ENCODE peak calls at places on chromosomes 16 and 17, in four cellular contexts. One of them, this sample, is unnamed.

GRCh38 chr17:21452377-21453143 is 76.4 kb downstream of the KCNJ12 start:
- DNase-seq in brain microvascular endothelial cell: peak; percentile 59
- DNase-seq in kidney epithelial cell: peak; percentile 28
- DNase-seq in fibroblast of lung: peak; percentile 86
- DNase-seq in this sample: peak; percentile 59

GRCh38 chr16:72858611-72859493 is 189.1 kb downstream of the ZFHX3 start:
- DNase-seq in fibroblast of lung: peak; percentile 70
- DNase-seq in kidney epithelial cell: no peak
- DNase-seq in brain microvascular endothelial cell: peak; percentile 68
- DNase-seq in this sample: no peak

GRCh38 chr17:1645207-1646171 is at the start of gene SCARF1:
- DNase-seq in kidney epithelial cell: no peak
- DNase-seq in fibroblast of lung: no peak
- DNase-seq in brain microvascular endothelial cell: no peak
- DNase-seq in this sample: peak; percentile 64

GRCh38 chr17:10618202-10618635 is 38.9 kb downstream of the MYH3 start:
- DNase-seq in brain microvascular endothelial cell: peak; percentile 47
- DNase-seq in kidney epithelial cell: no peak
- DNase-seq in fibroblast of lung: peak; percentile 71
- DNase-seq in this sample: peak; percentile 64

GRCh38 chr17:83143817-83144231 is 64.4 kb downstream of the METRNL start:
- DNase-seq in brain microvascular endothelial cell: no peak
- DNase-seq in fibroblast of lung: no peak
- DNase-seq in kidney epithelial cell: no peak
- DNase-seq in this sample: no peak

GRCh38 chr17:44627513-44627912 is 28.8 kb upstream of the MEIOC start:
- DNase-seq in fibroblast of lung: no peak
- DNase-seq in kidney epithelial cell: no peak
- DNase-seq in brain microvascular endothelial cell: no peak
- DNase-seq in this sample: no peak

GRCh38 chr17:68143425-68143824 is 104.4 kb upstream of the AMZ2 start:
- DNase-seq in fibroblast of lung: no peak
- DNase-seq in brain microvascular endothelial cell: no peak
- DNase-seq in kidney epithelial cell: no peak
- DNase-seq in this sample: no peak

GRCh38 chr16:19907161-19907992 is 22.7 kb upstream of the GPRC5B start:
- DNase-seq in brain microvascular endothelial cell: peak; percentile 68
- DNase-seq in kidney epithelial cell: no peak
- DNase-seq in fibroblast of lung: peak; percentile 68
- DNase-seq in this sample: peak; percentile 61

GRCh38 chr16:62256406-62256805 is 220.2 kb upstream of the CDH8 start:
- DNase-seq in brain microvascular endothelial cell: no peak
- DNase-seq in kidney epithelial cell: no peak
- DNase-seq in fibroblast of lung: no peak
- DNase-seq in this sample: no peak

GRCh38 chr16:81461243-81461642 is 16.6 kb downstream of the CMIP start:
- DNase-seq in fibroblast of lung: no peak
- DNase-seq in brain microvascular endothelial cell: no peak
- DNase-seq in kidney epithelial cell: no peak
- DNase-seq in this sample: no peak

GRCh38 chr16:88062341-88062861 is 111.2 kb downstream of the BANP start:
- DNase-seq in kidney epithelial cell: peak; percentile 12
- DNase-seq in fibroblast of lung: peak; percentile 73
- DNase-seq in brain microvascular endothelial cell: peak; percentile 61
- DNase-seq in this sample: no peak

GRCh38 chr16:65657556-65657955 is 535.7 kb upstream of the CDH11 start:
- DNase-seq in brain microvascular endothelial cell: no peak
- DNase-seq in kidney epithelial cell: no peak
- DNase-seq in fibroblast of lung: no peak
- DNase-seq in this sample: no peak

GRCh38 chr16:22897184-22897583 is 83.2 kb downstream of the HS3ST2 start:
- DNase-seq in fibroblast of lung: no peak
- DNase-seq in brain microvascular endothelial cell: no peak
- DNase-seq in kidney epithelial cell: no peak
- DNase-seq in this sample: no peak

GRCh38 chr17:27396941-27397340 is 59.3 kb upstream of the KSR1 start:
- DNase-seq in kidney epithelial cell: no peak
- DNase-seq in fibroblast of lung: peak; percentile 48
- DNase-seq in brain microvascular endothelial cell: no peak
- DNase-seq in this sample: no peak

GRCh38 chr17:16328997-16329396 is 24.3 kb downstream of the CENPV start:
- DNase-seq in fibroblast of lung: no peak
- DNase-seq in kidney epithelial cell: no peak
- DNase-seq in brain microvascular endothelial cell: no peak
- DNase-seq in this sample: no peak

GRCh38 chr17:183021-183420 is 1.6 kb upstream of the DOC2B start:
- DNase-seq in kidney epithelial cell: no peak
- DNase-seq in brain microvascular endothelial cell: no peak
- DNase-seq in fibroblast of lung: no peak
- DNase-seq in this sample: no peak

GRCh38 chr17:61475726-61476125 is 23.5 kb downstream of the TBX4 start:
- DNase-seq in brain microvascular endothelial cell: no peak
- DNase-seq in kidney epithelial cell: no peak
- DNase-seq in fibroblast of lung: no peak
- DNase-seq in this sample: no peak

GRCh38 chr17:40497704-40498103 is 3.7 kb downstream of the TNS4 start:
- DNase-seq in fibroblast of lung: peak; percentile 46
- DNase-seq in brain microvascular endothelial cell: no peak
- DNase-seq in kidney epithelial cell: no peak
- DNase-seq in this sample: no peak

GRCh38 chr17:281365-281999 is 71.1 kb downstream of the RPH3AL start:
- DNase-seq in brain microvascular endothelial cell: no peak
- DNase-seq in fibroblast of lung: no peak
- DNase-seq in kidney epithelial cell: no peak
- DNase-seq in this sample: no peak

GRCh38 chr17:75152971-75153853 is 1.1 kb downstream of the JPT1 start:
- DNase-seq in fibroblast of lung: peak; percentile 26
- DNase-seq in brain microvascular endothelial cell: no peak
- DNase-seq in kidney epithelial cell: no peak
- DNase-seq in this sample: no peak

GRCh38 chr16:5642470-5642869 is 544.9 kb upstream of the EEF2KMT start:
- DNase-seq in brain microvascular endothelial cell: no peak
- DNase-seq in fibroblast of lung: no peak
- DNase-seq in kidney epithelial cell: no peak
- DNase-seq in this sample: no peak

GRCh38 chr16:53515811-53516210 is 12.8 kb upstream of the AKTIP start:
- DNase-seq in brain microvascular endothelial cell: no peak
- DNase-seq in kidney epithelial cell: no peak
- DNase-seq in fibroblast of lung: no peak
- DNase-seq in this sample: no peak

GRCh38 chr17:15220785-15221184 is 44.3 kb downstream of the PMP22 start:
- DNase-seq in brain microvascular endothelial cell: no peak
- DNase-seq in fibroblast of lung: no peak
- DNase-seq in kidney epithelial cell: no peak
- DNase-seq in this sample: no peak

GRCh38 chr16:19666451-19666850 is 51.6 kb downstream of the KNOP1 start:
- DNase-seq in kidney epithelial cell: no peak
- DNase-seq in brain microvascular endothelial cell: no peak
- DNase-seq in fibroblast of lung: no peak
- DNase-seq in this sample: no peak

GRCh38 chr16:82192665-82193064 is 22.6 kb upstream of the MPHOSPH6 start:
- DNase-seq in kidney epithelial cell: no peak
- DNase-seq in fibroblast of lung: peak; percentile 62
- DNase-seq in brain microvascular endothelial cell: peak; percentile 57
- DNase-seq in this sample: peak; percentile 18

GRCh38 chr17:7881655-7882054 is 6.9 kb upstream of the CHD3 start:
- DNase-seq in kidney epithelial cell: no peak
- DNase-seq in brain microvascular endothelial cell: no peak
- DNase-seq in fibroblast of lung: peak; percentile 6
- DNase-seq in this sample: peak; percentile 52

GRCh38 chr16:74297296-74297665 is 667 bp downstream of the PSMD7 start:
- DNase-seq in kidney epithelial cell: no peak
- DNase-seq in fibroblast of lung: peak; percentile 30
- DNase-seq in brain microvascular endothelial cell: peak; percentile 39
- DNase-seq in this sample: peak; percentile 28

GRCh38 chr17:81665205-81666091 is 957 bp downstream of the OXLD1 start:
- DNase-seq in kidney epithelial cell: no peak
- DNase-seq in fibroblast of lung: peak; percentile 23
- DNase-seq in brain microvascular endothelial cell: peak; percentile 15
- DNase-seq in this sample: no peak

GRCh38 chr17:83177611-83178532 is 98.5 kb downstream of the METRNL start:
- DNase-seq in kidney epithelial cell: no peak
- DNase-seq in fibroblast of lung: no peak
- DNase-seq in brain microvascular endothelial cell: no peak
- DNase-seq in this sample: peak; percentile 13

GRCh38 chr16:50771366-50771765 is 29.5 kb downstream of the CYLD start:
- DNase-seq in brain microvascular endothelial cell: peak; percentile 40
- DNase-seq in kidney epithelial cell: no peak
- DNase-seq in fibroblast of lung: peak; percentile 77
- DNase-seq in this sample: no peak

GRCh38 chr17:71726320-71726719 is 394.5 kb upstream of the SOX9 start:
- DNase-seq in fibroblast of lung: peak; percentile 39
- DNase-seq in kidney epithelial cell: no peak
- DNase-seq in brain microvascular endothelial cell: no peak
- DNase-seq in this sample: no peak

GRCh38 chr16:914453-914852 is 56.3 kb downstream of the LMF1 start:
- DNase-seq in brain microvascular endothelial cell: no peak
- DNase-seq in kidney epithelial cell: no peak
- DNase-seq in fibroblast of lung: peak; percentile 3
- DNase-seq in this sample: no peak

DNA sequence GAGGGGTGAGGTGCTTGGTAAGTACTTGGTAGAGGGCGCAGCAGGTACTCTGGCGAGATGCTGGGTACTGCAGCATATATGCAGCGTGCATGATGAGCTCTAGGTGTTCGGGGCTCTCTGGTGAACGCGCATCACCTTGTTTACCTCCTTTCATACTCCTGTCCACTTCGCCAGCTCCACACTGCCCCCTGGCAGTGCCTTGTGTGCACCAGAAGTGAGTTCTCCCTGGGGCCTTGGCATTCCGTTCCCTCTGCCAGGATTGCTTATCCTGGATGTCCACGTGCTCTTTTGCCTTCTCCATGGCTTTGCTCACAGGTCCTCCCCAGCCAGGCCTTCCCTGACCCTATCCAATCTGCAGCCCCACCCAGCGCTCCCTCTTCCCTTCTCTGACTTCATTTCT is 154.2 kb downstream of the MRM1 start:
- DNase-seq in kidney epithelial cell: no peak
- DNase-seq in brain microvascular endothelial cell: no peak
- DNase-seq in fibroblast of lung: no peak
- DNase-seq in this sample: peak; percentile 24
- TF ChIP-seq CTCF in kidney epithelial cell: peak; percentile 50
- TF ChIP-seq CTCF in brain microvascular endothelial cell: peak; percentile 65
- TF ChIP-seq CTCF in fibroblast of lung: peak; percentile 22
- TF ChIP-seq CTCF in this sample: no peak

GRCh38 chr17:49015924-49016774 is 19.0 kb downstream of the IGF2BP1 start:
- DNase-seq in fibroblast of lung: peak; percentile 33
- DNase-seq in kidney epithelial cell: no peak
- DNase-seq in brain microvascular endothelial cell: no peak
- DNase-seq in this sample: no peak

GRCh38 chr17:49018673-49019215 is 21.6 kb downstream of the IGF2BP1 start:
- DNase-seq in fibroblast of lung: no peak
- DNase-seq in brain microvascular endothelial cell: no peak
- DNase-seq in kidney epithelial cell: no peak
- DNase-seq in this sample: no peak

GRCh38 chr17:49018116-49018612 is 21.0 kb downstream of the IGF2BP1 start:
- DNase-seq in brain microvascular endothelial cell: no peak
- DNase-seq in fibroblast of lung: no peak
- DNase-seq in kidney epithelial cell: no peak
- DNase-seq in this sample: no peak

GRCh38 chr17:49015179-49015923 is 18.2 kb downstream of the IGF2BP1 start:
- DNase-seq in brain microvascular endothelial cell: no peak
- DNase-seq in fibroblast of lung: no peak
- DNase-seq in kidney epithelial cell: no peak
- DNase-seq in this sample: no peak

GRCh38 chr17:49016775-49017463 is 19.7 kb downstream of the IGF2BP1 start:
- DNase-seq in fibroblast of lung: peak; percentile 89
- DNase-seq in brain microvascular endothelial cell: no peak
- DNase-seq in kidney epithelial cell: no peak
- DNase-seq in this sample: peak; percentile 66
- TF ChIP-seq CTCF in fibroblast of lung: no peak
- TF ChIP-seq CTCF in brain microvascular endothelial cell: no peak
- TF ChIP-seq CTCF in kidney epithelial cell: no peak
- TF ChIP-seq CTCF in this sample: no peak

GRCh38 chr16:4411684-4412083 is 4.7 kb downstream of the CORO7 start:
- DNase-seq in fibroblast of lung: peak; percentile 70
- DNase-seq in brain microvascular endothelial cell: no peak
- DNase-seq in kidney epithelial cell: no peak
- DNase-seq in this sample: no peak

GRCh38 chr16:4410335-4411075 is 5.9 kb downstream of the CORO7 start:
- DNase-seq in fibroblast of lung: peak; percentile 99
- DNase-seq in kidney epithelial cell: no peak
- DNase-seq in brain microvascular endothelial cell: peak; percentile 67
- DNase-seq in this sample: peak; percentile 84

GRCh38 chr16:4408323-4408690 is 8.1 kb downstream of the CORO7 start:
- DNase-seq in fibroblast of lung: no peak
- DNase-seq in kidney epithelial cell: no peak
- DNase-seq in brain microvascular endothelial cell: no peak
- DNase-seq in this sample: no peak

GRCh38 chr16:4407543-4408322 is 8.7 kb downstream of the CORO7 start:
- DNase-seq in brain microvascular endothelial cell: no peak
- DNase-seq in kidney epithelial cell: no peak
- DNase-seq in fibroblast of lung: peak; percentile 69
- DNase-seq in this sample: no peak

DNA sequence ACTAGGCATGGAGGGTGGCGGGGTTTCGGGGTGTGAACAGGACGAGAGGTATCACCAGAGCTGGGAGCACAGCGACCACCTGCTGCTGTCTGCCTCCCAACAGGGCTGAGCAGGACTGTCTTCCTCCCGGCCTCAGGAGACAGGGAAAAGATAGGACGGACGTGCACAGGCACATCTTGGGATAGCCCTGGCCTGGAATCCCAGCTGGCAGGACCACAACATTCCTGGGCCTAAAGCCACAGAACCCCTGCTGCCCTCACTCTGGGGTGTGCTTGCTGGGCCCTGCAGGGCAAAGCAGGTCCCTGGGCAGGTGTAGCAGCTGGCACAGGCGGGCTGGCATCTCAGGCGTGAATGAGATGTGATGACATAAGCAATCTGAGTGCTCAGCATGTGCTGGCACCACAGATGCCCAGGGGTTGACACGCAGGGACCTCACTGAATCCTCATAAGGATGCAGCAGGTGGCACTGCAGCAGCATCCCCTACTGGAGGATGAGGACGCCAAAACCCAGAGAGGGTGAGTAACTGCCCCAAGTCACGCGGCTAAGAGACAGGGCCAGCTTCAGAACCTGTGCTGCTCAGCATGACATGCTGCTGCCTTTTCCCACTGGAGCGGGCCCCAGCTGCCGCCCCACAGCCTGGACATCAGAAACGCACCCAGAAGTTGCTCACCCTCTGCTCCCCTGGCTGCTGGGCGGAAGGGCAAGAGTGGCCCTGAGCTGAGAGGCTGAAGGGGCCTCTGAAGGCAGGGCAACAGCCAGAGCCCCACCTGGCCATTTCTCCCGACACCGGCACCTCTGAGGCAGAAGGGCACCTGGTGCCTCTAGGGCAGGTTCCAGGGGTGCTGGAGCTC is 7.1 kb downstream of the CORO7 start:
- DNase-seq in brain microvascular endothelial cell: no peak
- DNase-seq in kidney epithelial cell: no peak
- DNase-seq in fibroblast of lung: no peak
- DNase-seq in this sample: no peak
- TF ChIP-seq CTCF in brain microvascular endothelial cell: peak; percentile 16
- TF ChIP-seq CTCF in kidney epithelial cell: no peak
- TF ChIP-seq CTCF in fibroblast of lung: peak; percentile 11
- TF ChIP-seq CTCF in this sample: no peak

GRCh38 chr16:11506816-11507305 is 79.9 kb downstream of the LITAF start:
- DNase-seq in brain microvascular endothelial cell: no peak
- DNase-seq in kidney epithelial cell: no peak
- DNase-seq in fibroblast of lung: no peak
- DNase-seq in this sample: no peak
- TF ChIP-seq CTCF in brain microvascular endothelial cell: no peak
- TF ChIP-seq CTCF in kidney epithelial cell: no peak
- TF ChIP-seq CTCF in fibroblast of lung: no peak
- TF ChIP-seq CTCF in this sample: peak; percentile 2

GRCh38 chr17:31738067-31738466 is 121.0 kb downstream of the COPRS start:
- DNase-seq in kidney epithelial cell: no peak
- DNase-seq in fibroblast of lung: no peak
- DNase-seq in brain microvascular endothelial cell: no peak
- DNase-seq in this sample: no peak
- TF ChIP-seq CTCF in kidney epithelial cell: no peak
- TF ChIP-seq CTCF in fibroblast of lung: no peak
- TF ChIP-seq CTCF in brain microvascular endothelial cell: no peak
- TF ChIP-seq CTCF in this sample: no peak

This sample was measured in adrenal gland.